ENCODE peak calls at places on chromosome 19, in nine cellular contexts. O, Q, T, A, W, L, Z, V and G are unnamed samples.

GRCh38 chr19:53812335-53812734 is 11.8 kb downstream of the NLRP12 start:
- DNase-seq in O (no peak), V (no peak), T (peak; percentile 17), Q (peak; percentile 70), L (no peak), Z (no peak), A (no peak), W (peak; percentile 39), G (no peak)

GRCh38 chr19:38685666-38686529 is 38.4 kb downstream of the ACTN4 start:
- DNase-seq in O (no peak), V (peak; percentile 28), L (no peak), Q (peak; percentile 80), T (peak; percentile 57), A (no peak), W (peak; percentile 56), Z (no peak), G (no peak)

GRCh38 chr19:46221152-46221551 is 8.4 kb upstream of the IGFL1 start:
- DNase-seq in Z (no peak), O (no peak), A (no peak), Q (no peak), T (no peak), W (no peak), L (no peak), V (no peak), G (no peak)

GRCh38 chr19:48661746-48662145 is 11.1 kb downstream of the NTN5 start:
- DNase-seq in T (no peak), O (no peak), V (no peak), W (no peak), Z (no peak), L (no peak), A (no peak), Q (no peak), G (no peak)

GRCh38 chr19:2253106-2254051 is 2.8 kb downstream of the JSRP1 start:
- DNase-seq in Z (no peak), L (no peak), W (peak; percentile 58), A (no peak), V (no peak), Q (peak; percentile 87), O (no peak), T (no peak), G (no peak)

GRCh38 chr19:39236527-39236926 is 8.3 kb downstream of the IFNL3 start:
- DNase-seq in A (no peak), V (no peak), W (no peak), T (no peak), O (no peak), L (no peak), Z (peak; percentile 37), Q (no peak), G (peak; percentile 31)

GRCh38 chr19:5652261-5652660 is 28.1 kb downstream of the MICOS13 start:
- DNase-seq in W (no peak), A (no peak), Q (no peak), Z (no peak), L (no peak), V (no peak), T (no peak), O (no peak), G (no peak)

GRCh38 chr19:42023121-42023942 is 29.3 kb upstream of the ATP1A3 start:
- DNase-seq in Q (peak; percentile 78), A (no peak), W (peak; percentile 63), T (peak; percentile 81), Z (no peak), L (no peak), V (peak; percentile 28), O (no peak), G (peak; percentile 24)

GRCh38 chr19:6362024-6362344 is 653 bp downstream of the CLPP start:
- DNase-seq in W (no peak), Q (no peak), L (no peak), O (no peak), Z (peak; percentile 29), V (no peak), A (no peak), T (no peak), G (no peak)

GRCh38 chr19:16446108-16447014 is 25.4 kb downstream of the EPS15L1 start:
- DNase-seq in L (no peak), Z (no peak), A (no peak), V (no peak), T (no peak), W (no peak), Q (no peak), O (no peak), G (no peak)

GRCh38 chr19:38545596-38545995 is 72.2 kb downstream of the MAP4K1 start:
- DNase-seq in Z (no peak), W (no peak), L (no peak), O (no peak), T (no peak), Q (no peak), V (no peak), A (no peak), G (no peak)

GRCh38 chr19:39299404-39299803 is 3.2 kb downstream of the IFNL1 start:
- DNase-seq in Q (no peak), L (no peak), Z (no peak), W (no peak), A (no peak), V (no peak), O (no peak), T (no peak), G (no peak)

GRCh38 chr19:28377077-28377476 is 835.9 kb downstream of the UQCRFS1 start:
- DNase-seq in L (no peak), Z (no peak), T (peak; percentile 11), Q (peak; percentile 57), W (no peak), O (no peak), V (no peak), A (no peak), G (no peak)

GRCh38 chr19:54921082-54921481 is 15.1 kb downstream of the NCR1 start:
- DNase-seq in Z (no peak), A (no peak), O (no peak), L (no peak), W (no peak), V (no peak), T (no peak), Q (no peak), G (no peak)

GRCh38 chr19:858868-859843 is at the start of gene CFD:
- DNase-seq in W (peak; percentile 51), Q (no peak), T (peak; percentile 46), L (no peak), Z (peak; percentile 38), O (no peak), V (no peak), A (no peak), G (peak; percentile 62)

GRCh38 chr19:35525873-35526272 is 2.2 kb downstream of the SBSN start:
- DNase-seq in L (no peak), Z (no peak), W (no peak), V (no peak), Q (no peak), O (no peak), A (no peak), T (no peak), G (no peak)

GRCh38 chr19:41745761-41746160 is 9.6 kb upstream of the CEACAM6 start:
- DNase-seq in O (no peak), Q (no peak), V (no peak), A (no peak), L (no peak), W (no peak), Z (no peak), T (no peak), G (no peak)

GRCh38 chr19:4071610-4072009 is 4.9 kb upstream of the ZBTB7A start:
- DNase-seq in V (no peak), W (no peak), L (no peak), Z (no peak), A (no peak), Q (no peak), O (no peak), T (no peak), G (no peak)
- TF ChIP-seq POLR2AphosphoS5 in V (no peak), W (no peak), L (no peak), Z (no peak), A (no peak), Q (no peak), O (no peak), T (no peak), G (no peak)

GRCh38 chr19:13847033-13847899 is 29.7 kb upstream of the NANOS3 start:
- DNase-seq in L (peak; percentile 86), V (peak; percentile 87), T (peak; percentile 96), A (peak; percentile 99), O (peak; percentile 94), Z (peak; percentile 90), Q (peak; percentile 97), W (peak; percentile 91), G (peak; percentile 93)
- TF ChIP-seq CTCF in L (no peak), V (no peak), T (peak; percentile 46), A (peak; percentile 24), O (no peak), Z (peak; percentile 55), Q (no peak), W (no peak), G (no peak)

DNA sequence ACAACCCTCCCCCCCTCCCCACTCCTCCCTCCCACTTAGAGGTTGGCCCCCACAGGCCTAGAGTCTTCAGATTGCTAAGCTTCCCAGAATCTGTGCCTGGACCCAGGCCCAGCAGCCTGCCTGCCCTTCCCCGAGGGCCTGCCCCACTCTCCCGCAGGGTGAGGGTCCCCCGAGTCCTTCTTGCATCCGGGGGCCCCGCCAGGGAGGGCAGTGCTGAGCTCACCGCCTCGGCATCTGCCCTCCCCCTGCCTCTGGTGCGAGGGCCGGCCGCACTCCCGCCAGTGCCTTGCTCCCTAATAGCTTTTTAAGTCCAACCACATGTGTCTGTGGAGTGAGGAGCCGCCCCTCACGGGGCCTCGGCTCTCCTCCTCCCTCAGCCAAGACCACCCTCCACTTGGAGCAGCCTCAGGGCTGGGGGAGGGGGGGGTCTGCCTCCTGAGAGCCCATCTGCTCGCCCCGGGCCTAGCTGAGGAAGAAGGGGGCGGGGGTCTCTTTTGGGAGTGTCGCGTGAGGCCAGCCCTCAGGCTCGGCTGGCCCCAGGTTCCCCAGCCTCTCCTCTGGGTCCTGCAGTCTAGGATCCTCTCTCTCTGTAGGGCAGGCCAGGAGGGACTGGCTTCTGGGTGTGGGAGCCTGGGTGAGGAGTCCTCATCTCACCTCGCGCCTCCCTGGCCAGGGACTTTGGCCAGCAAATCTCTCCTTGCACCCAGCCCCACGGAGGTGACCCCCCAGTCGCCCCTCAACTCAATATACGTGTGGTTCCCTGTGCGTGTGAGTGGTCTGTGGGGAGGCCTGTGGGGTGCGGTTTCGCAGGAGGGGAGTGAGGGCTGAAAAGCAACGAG is 47.2 kb downstream of the LYL1 start:
- DNase-seq in A (no peak), O (peak; percentile 78), Q (peak; percentile 68), W (peak; percentile 89), Z (peak; percentile 52), L (no peak), T (no peak), V (no peak), G (peak; percentile 54)
- H3K4me3 ChIP-seq in A (peak overlapping the region; percentile 34), O (peak overlapping the region; percentile 17), Q (peak overlapping the region; percentile 61), W (peak overlapping the region; percentile 47), Z (no peak overlapping the region), L (no peak overlapping the region), T (no peak overlapping the region), V (peak overlapping the region; percentile 31), G (peak overlapping the region; percentile 8)

DNA sequence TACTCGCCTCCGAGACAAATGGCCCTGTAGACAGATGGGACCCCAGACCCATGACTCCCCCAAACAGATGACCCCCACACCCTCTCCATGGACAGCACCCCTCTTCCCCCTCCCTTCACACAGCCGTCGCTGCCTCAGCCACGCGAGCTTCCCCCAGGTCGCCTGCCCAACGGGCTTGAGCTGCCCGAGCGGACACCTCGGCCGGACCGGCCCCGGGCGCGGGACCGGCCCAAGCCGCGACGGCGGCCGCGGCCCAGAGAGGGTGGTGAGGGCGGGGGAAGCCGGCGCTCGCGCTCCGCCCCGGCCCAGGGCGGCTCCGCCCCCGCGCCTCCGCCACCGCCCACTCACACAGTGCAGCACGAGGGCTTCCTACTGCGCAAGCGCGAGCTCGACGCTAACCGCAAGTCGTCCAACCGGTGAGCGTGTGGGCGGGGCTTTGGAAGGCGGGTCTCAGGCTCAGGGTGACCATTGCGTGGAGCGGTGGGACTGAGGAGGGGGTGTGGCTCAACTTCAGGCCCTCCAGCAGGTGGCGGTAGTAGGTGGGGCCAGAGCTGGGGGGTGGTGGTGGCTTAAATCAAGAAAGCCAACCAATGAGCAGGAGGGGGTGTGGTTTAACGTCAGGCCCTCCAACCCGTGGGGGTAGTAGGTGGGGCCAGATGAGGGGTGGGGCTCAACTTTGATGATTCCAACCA is 6.2 kb upstream of the SHKBP1 start:
- DNase-seq in W (peak; percentile 98), T (peak; percentile 100), O (peak; percentile 99), A (peak; percentile 100), Q (peak; percentile 100), L (peak; percentile 98), V (peak; percentile 99), Z (peak; percentile 99), G (peak; percentile 100)
- TF ChIP-seq POLR2AphosphoS5 in W (peak; percentile 31), T (no peak), O (no peak), A (peak; percentile 38), Q (no peak), L (peak; percentile 92), V (peak; percentile 67), Z (peak; percentile 88), G (no peak)